ENCODE peak calls at places on chromosomes 4 and X, in six cellular contexts. One of them, this sample, is unnamed.
A peak's percentile ranks its signal among the peaks of the same experiment; 100 is the strongest.

GRCh38 chr4:121375262-121375661 is 5.6 kb downstream of the QRFPR start:
- DNase-seq in AG04449: no peak
- DNase-seq in glomerular endothelial cell: no peak
- DNase-seq in hepatocyte: peak; percentile 15
- DNase-seq in left lung: no peak
- DNase-seq in NCI-H510A treated with DMSO at 0.1 percent for 48 hours: no peak
- DNase-seq in this sample: no peak

GRCh38 chrX:132001127-132001526 is 22.0 kb upstream of the STK26 start:
- DNase-seq in AG04449: no peak
- DNase-seq in hepatocyte: no peak
- DNase-seq in left lung: no peak
- DNase-seq in NCI-H510A treated with DMSO at 0.1 percent for 48 hours: no peak
- DNase-seq in glomerular endothelial cell: no peak
- DNase-seq in this sample: no peak

GRCh38 chr4:183986645-183987528 is 81.8 kb downstream of the STOX2 start:
- DNase-seq in hepatocyte: no peak
- DNase-seq in NCI-H510A treated with DMSO at 0.1 percent for 48 hours: no peak
- DNase-seq in glomerular endothelial cell: no peak
- DNase-seq in left lung: no peak
- DNase-seq in AG04449: no peak
- DNase-seq in this sample: no peak

GRCh38 chr4:89173336-89174090 is 62.2 kb downstream of the TIGD2 start:
- DNase-seq in NCI-H510A treated with DMSO at 0.1 percent for 48 hours: peak; percentile 62
- DNase-seq in AG04449: no peak
- DNase-seq in left lung: no peak
- DNase-seq in glomerular endothelial cell: no peak
- DNase-seq in hepatocyte: no peak
- DNase-seq in this sample: no peak

GRCh38 chrX:20218809-20219505 is 47.8 kb downstream of the RPS6KA3 start:
- DNase-seq in left lung: no peak
- DNase-seq in hepatocyte: peak; percentile 35
- DNase-seq in NCI-H510A treated with DMSO at 0.1 percent for 48 hours: no peak
- DNase-seq in glomerular endothelial cell: peak; percentile 58
- DNase-seq in AG04449: no peak
- DNase-seq in this sample: no peak

GRCh38 chrX:112704226-112704625 is 24.5 kb upstream of the LHFPL1 start:
- DNase-seq in hepatocyte: peak; percentile 5
- DNase-seq in NCI-H510A treated with DMSO at 0.1 percent for 48 hours: no peak
- DNase-seq in left lung: no peak
- DNase-seq in AG04449: no peak
- DNase-seq in glomerular endothelial cell: no peak
- DNase-seq in this sample: no peak

GRCh38 chr4:106681381-106681921 is 312.9 kb upstream of the GIMD1 start:
- DNase-seq in hepatocyte: no peak
- DNase-seq in AG04449: no peak
- DNase-seq in NCI-H510A treated with DMSO at 0.1 percent for 48 hours: no peak
- DNase-seq in left lung: no peak
- DNase-seq in glomerular endothelial cell: no peak
- DNase-seq in this sample: no peak

GRCh38 chr4:174284181-174284886 is 623 bp downstream of the CEP44 start:
- DNase-seq in NCI-H510A treated with DMSO at 0.1 percent for 48 hours: no peak
- DNase-seq in left lung: no peak
- DNase-seq in glomerular endothelial cell: peak; percentile 25
- DNase-seq in hepatocyte: peak; percentile 49
- DNase-seq in AG04449: peak; percentile 3
- DNase-seq in this sample: peak; percentile 42

GRCh38 chrX:29913647-29914046 is 301.7 kb upstream of the MAGEB2 start:
- DNase-seq in left lung: no peak
- DNase-seq in NCI-H510A treated with DMSO at 0.1 percent for 48 hours: no peak
- DNase-seq in AG04449: no peak
- DNase-seq in glomerular endothelial cell: no peak
- DNase-seq in hepatocyte: no peak
- DNase-seq in this sample: no peak

GRCh38 chr4:157992038-157992706 is 180.7 kb downstream of the GASK1B start:
- DNase-seq in AG04449: no peak
- DNase-seq in NCI-H510A treated with DMSO at 0.1 percent for 48 hours: peak; percentile 51
- DNase-seq in glomerular endothelial cell: peak; percentile 95
- DNase-seq in hepatocyte: peak; percentile 84
- DNase-seq in left lung: no peak
- DNase-seq in this sample: peak; percentile 54

GRCh38 chr4:189409158-189409557 is 531.5 kb upstream of the FRG1 start:
- DNase-seq in left lung: no peak
- DNase-seq in glomerular endothelial cell: no peak
- DNase-seq in NCI-H510A treated with DMSO at 0.1 percent for 48 hours: no peak
- DNase-seq in hepatocyte: no peak
- DNase-seq in AG04449: no peak
- DNase-seq in this sample: no peak

GRCh38 chrX:70332600-70332999 is 42.7 kb downstream of the KIF4A start:
- DNase-seq in glomerular endothelial cell: no peak
- DNase-seq in NCI-H510A treated with DMSO at 0.1 percent for 48 hours: no peak
- DNase-seq in hepatocyte: no peak
- DNase-seq in AG04449: no peak
- DNase-seq in left lung: no peak
- DNase-seq in this sample: no peak

GRCh38 chr4:64857815-64858214 is 448.6 kb upstream of the TECRL start:
- DNase-seq in hepatocyte: no peak
- DNase-seq in left lung: no peak
- DNase-seq in NCI-H510A treated with DMSO at 0.1 percent for 48 hours: no peak
- DNase-seq in AG04449: no peak
- DNase-seq in glomerular endothelial cell: no peak
- DNase-seq in this sample: no peak

GRCh38 chr4:41299486-41299885 is 42.8 kb downstream of the UCHL1 start:
- DNase-seq in NCI-H510A treated with DMSO at 0.1 percent for 48 hours: no peak
- DNase-seq in AG04449: no peak
- DNase-seq in glomerular endothelial cell: no peak
- DNase-seq in left lung: no peak
- DNase-seq in hepatocyte: no peak
- DNase-seq in this sample: no peak

GRCh38 chrX:65894138-65894537 is 145.7 kb downstream of the VSIG4 start:
- DNase-seq in hepatocyte: no peak
- DNase-seq in AG04449: no peak
- DNase-seq in NCI-H510A treated with DMSO at 0.1 percent for 48 hours: no peak
- DNase-seq in left lung: no peak
- DNase-seq in glomerular endothelial cell: no peak
- DNase-seq in this sample: no peak

GRCh38 chrX:2498781-2499302 is 1.9 kb downstream of the DHRSX start:
- DNase-seq in hepatocyte: peak; percentile 44
- DNase-seq in AG04449: no peak
- DNase-seq in left lung: peak; percentile 49
- DNase-seq in glomerular endothelial cell: no peak
- DNase-seq in NCI-H510A treated with DMSO at 0.1 percent for 48 hours: no peak
- DNase-seq in this sample: no peak

GRCh38 chr4:8402640-8403039 is 37.9 kb downstream of the ACOX3 start:
- DNase-seq in AG04449: no peak
- DNase-seq in glomerular endothelial cell: no peak
- DNase-seq in NCI-H510A treated with DMSO at 0.1 percent for 48 hours: no peak
- DNase-seq in hepatocyte: no peak
- DNase-seq in left lung: no peak
- DNase-seq in this sample: no peak

GRCh38 chr4:13829457-13829856 is 201.9 kb upstream of the BOD1L1 start:
- DNase-seq in hepatocyte: no peak
- DNase-seq in glomerular endothelial cell: no peak
- DNase-seq in NCI-H510A treated with DMSO at 0.1 percent for 48 hours: no peak
- DNase-seq in AG04449: no peak
- DNase-seq in left lung: no peak
- DNase-seq in this sample: no peak

GRCh38 chrX:110287605-110288004 is 30.3 kb downstream of the AMMECR1 start:
- DNase-seq in hepatocyte: no peak
- DNase-seq in left lung: no peak
- DNase-seq in glomerular endothelial cell: no peak
- DNase-seq in NCI-H510A treated with DMSO at 0.1 percent for 48 hours: no peak
- DNase-seq in AG04449: no peak
- DNase-seq in this sample: no peak

GRCh38 chr4:162229670-162230069 is 65.9 kb upstream of the FSTL5 start:
- DNase-seq in AG04449: no peak
- DNase-seq in NCI-H510A treated with DMSO at 0.1 percent for 48 hours: no peak
- DNase-seq in glomerular endothelial cell: no peak
- DNase-seq in left lung: no peak
- DNase-seq in hepatocyte: no peak
- DNase-seq in this sample: no peak

GRCh38 chrX:130426531-130426930 is 24.7 kb downstream of the RBMX2 start:
- DNase-seq in left lung: no peak
- DNase-seq in hepatocyte: no peak
- DNase-seq in NCI-H510A treated with DMSO at 0.1 percent for 48 hours: no peak
- DNase-seq in AG04449: no peak
- DNase-seq in glomerular endothelial cell: no peak
- DNase-seq in this sample: no peak

GRCh38 chr4:61210186-61210939 is 10.2 kb downstream of the ADGRL3 start:
- DNase-seq in left lung: no peak
- DNase-seq in NCI-H510A treated with DMSO at 0.1 percent for 48 hours: no peak
- DNase-seq in glomerular endothelial cell: no peak
- DNase-seq in AG04449: no peak
- DNase-seq in hepatocyte: peak; percentile 8
- DNase-seq in this sample: no peak

GRCh38 chr4:39526283-39526682 is 956 bp downstream of the UGDH start:
- DNase-seq in NCI-H510A treated with DMSO at 0.1 percent for 48 hours: no peak
- DNase-seq in AG04449: no peak
- DNase-seq in glomerular endothelial cell: no peak
- DNase-seq in left lung: no peak
- DNase-seq in hepatocyte: no peak
- DNase-seq in this sample: no peak

GRCh38 chrX:53071604-53072417 is 10.4 kb upstream of the TSPYL2 start:
- DNase-seq in NCI-H510A treated with DMSO at 0.1 percent for 48 hours: peak; percentile 70
- DNase-seq in left lung: no peak
- DNase-seq in glomerular endothelial cell: no peak
- DNase-seq in hepatocyte: peak; percentile 81
- DNase-seq in AG04449: no peak
- DNase-seq in this sample: no peak

GRCh38 chr4:15855804-15856475 is 77.8 kb downstream of the CD38 start:
- DNase-seq in glomerular endothelial cell: no peak
- DNase-seq in left lung: no peak
- DNase-seq in NCI-H510A treated with DMSO at 0.1 percent for 48 hours: no peak
- DNase-seq in hepatocyte: no peak
- DNase-seq in AG04449: no peak
- DNase-seq in this sample: no peak

GRCh38 chrX:83516597-83516996 is 8.5 kb downstream of the POU3F4 start:
- DNase-seq in AG04449: no peak
- DNase-seq in left lung: no peak
- DNase-seq in hepatocyte: no peak
- DNase-seq in NCI-H510A treated with DMSO at 0.1 percent for 48 hours: no peak
- DNase-seq in glomerular endothelial cell: no peak
- DNase-seq in this sample: no peak

GRCh38 chr4:179521937-179522336 is 2079.7 kb upstream of the AGA start:
- DNase-seq in glomerular endothelial cell: no peak
- DNase-seq in NCI-H510A treated with DMSO at 0.1 percent for 48 hours: no peak
- DNase-seq in hepatocyte: no peak
- DNase-seq in AG04449: no peak
- DNase-seq in left lung: no peak
- DNase-seq in this sample: no peak

This sample was measured in non-pigmented ciliary epithelial cell.